ENCODE peak calls at places on chromosome 6, in four cellular contexts. C is epithelial cell of esophagus, Q is fibroblast of pulmonary artery, B is A549. V is an unnamed sample.

GRCh38 chr6:141848029-141848890 is 284.5 kb upstream of the GJE1 start:
- DNase-seq in C (no peak), Q (no peak), B (no peak), V (no peak)

GRCh38 chr6:136103763-136104311 is 146.3 kb downstream of the MTFR2 start:
- DNase-seq in C (no peak), Q (peak; percentile 71), B (no peak), V (peak; percentile 69)

GRCh38 chr6:98579941-98580340 is 254.4 kb upstream of the POU3F2 start:
- DNase-seq in C (no peak), Q (no peak), B (no peak), V (peak; percentile 40)

GRCh38 chr6:107820571-107821261 is 3.4 kb downstream of the SCML4 start:
- DNase-seq in C (peak; percentile 42), Q (peak; percentile 37), B (no peak), V (peak; percentile 17)

GRCh38 chr6:88609973-88610372 is 353.4 kb downstream of the RNGTT start:
- DNase-seq in C (no peak), Q (no peak), B (no peak), V (no peak)

GRCh38 chr6:142339969-142340368 is 38.2 kb downstream of the ADGRG6 start:
- DNase-seq in C (no peak), Q (no peak), B (no peak), V (peak; percentile 35)

GRCh38 chr6:503610-504362 is 112.2 kb downstream of the IRF4 start:
- DNase-seq in C (no peak), Q (no peak), B (no peak), V (no peak)

GRCh38 chr6:56933650-56934049 is 21.3 kb upstream of the BEND6 start:
- DNase-seq in C (no peak), Q (no peak), B (no peak), V (no peak)

GRCh38 chr6:156557269-156557885 is 219.8 kb upstream of the ARID1B start:
- DNase-seq in C (peak; percentile 37), Q (peak; percentile 7), B (peak; percentile 29), V (peak; percentile 42)

GRCh38 chr6:29763491-29764289 is 40.5 kb downstream of the HLA-F start:
- DNase-seq in C (peak; percentile 94), Q (peak; percentile 89), B (no peak), V (peak; percentile 83)

GRCh38 chr6:68575765-68576439 is 59.2 kb upstream of the ADGRB3 start:
- DNase-seq in C (peak; percentile 1), Q (peak; percentile 0), B (peak; percentile 2), V (no peak)

GRCh38 chr6:115487331-115487730 is 573.4 kb downstream of the FRK start:
- DNase-seq in C (no peak), Q (no peak), B (no peak), V (no peak)

GRCh38 chr6:151063339-151063738 is 176.4 kb upstream of the AKAP12 start:
- DNase-seq in C (peak; percentile 39), Q (peak; percentile 59), B (no peak), V (peak; percentile 78)

GRCh38 chr6:89360415-89360999 is 8.0 kb upstream of the UBE2J1 start:
- DNase-seq in C (no peak), Q (no peak), B (no peak), V (peak; percentile 56)

GRCh38 chr6:51972659-51973058 is 114.8 kb downstream of the PKHD1 start:
- DNase-seq in C (no peak), Q (no peak), B (no peak), V (no peak)

GRCh38 chr6:43308101-43308989 is at the start of gene CRIP3:
- DNase-seq in C (peak; percentile 31), Q (peak; percentile 56), B (peak; percentile 54), V (peak; percentile 59)
- TF ChIP-seq CTCF in C (peak; percentile 32), Q (peak; percentile 24), B (peak; percentile 23), V (peak; percentile 2)

DNA sequence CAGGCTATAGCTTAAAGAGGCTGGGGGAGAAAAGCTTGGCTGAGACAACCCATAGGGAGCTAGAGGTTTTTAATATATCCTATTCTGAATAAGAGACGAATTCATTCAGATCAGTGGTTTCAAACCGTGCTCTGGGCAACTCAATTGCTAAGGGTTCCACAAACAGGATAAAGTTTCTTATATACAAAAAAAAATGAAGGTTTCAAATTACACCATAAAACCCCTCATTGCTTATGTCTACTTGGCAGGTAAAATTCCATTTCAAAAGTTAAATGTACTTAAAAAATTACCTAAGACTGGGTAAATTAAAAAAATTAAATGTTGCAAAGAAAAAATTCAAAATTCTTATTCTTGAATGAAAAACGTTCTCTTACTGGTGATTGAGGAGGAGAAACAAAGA is 2.7 kb downstream of the HLA-DPB1 start:
- DNase-seq in C (no peak), Q (no peak), B (no peak), V (no peak)
- H3K4me3 ChIP-seq in C (no peak overlapping the region), Q (no peak overlapping the region), B (no peak overlapping the region), V (no peak overlapping the region)

DNA sequence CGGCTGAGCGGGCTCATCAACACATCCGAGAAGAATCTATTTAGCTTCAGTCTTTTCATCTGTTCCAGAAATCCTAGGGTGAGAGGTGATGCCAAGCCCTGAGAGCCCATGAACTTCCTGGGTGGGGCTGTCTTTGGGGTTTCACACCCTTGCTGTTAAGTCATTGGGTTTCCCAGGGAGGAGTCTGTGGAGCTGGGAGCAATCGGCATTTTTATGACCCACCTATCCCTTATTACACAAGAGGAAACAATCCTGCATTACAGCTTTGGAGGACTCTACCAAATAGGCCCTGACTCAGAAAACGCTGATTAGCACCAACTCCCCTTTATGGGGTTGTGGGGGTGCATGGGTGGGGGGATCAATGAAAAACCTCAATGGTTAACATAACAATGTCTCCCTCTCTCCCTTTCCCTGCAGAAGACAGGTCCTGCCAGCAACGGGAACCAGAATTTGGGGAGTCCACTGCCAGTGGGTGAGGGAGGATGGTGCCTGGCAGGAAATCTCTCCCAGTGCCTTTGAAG is 46.3 kb downstream of the EZR start:
- DNase-seq in C (peak; percentile 93), Q (peak; percentile 49), B (peak; percentile 26), V (peak; percentile 81)
- TF ChIP-seq CTCF in C (no peak), Q (no peak), B (no peak), V (no peak)

GRCh38 chr6:10250655-10251220 is 164.1 kb downstream of the TFAP2A start:
- DNase-seq in C (no peak), Q (no peak), B (no peak), V (no peak)
- H3K4me3 ChIP-seq in C (no peak overlapping the region), Q (no peak overlapping the region), B (no peak overlapping the region), V (no peak overlapping the region)

GRCh38 chr6:66558189-66558588 is 851.2 kb upstream of the EYS start:
- DNase-seq in C (no peak), Q (no peak), B (peak; percentile 1), V (no peak)
- TF ChIP-seq CTCF in C (peak; percentile 12), Q (no peak), B (no peak), V (no peak)

GRCh38 chr6:19662911-19663310 is 174.3 kb upstream of the ID4 start:
- DNase-seq in C (no peak), Q (no peak), B (no peak), V (no peak)
- H3K4me3 ChIP-seq in C (no peak overlapping the region), Q (no peak overlapping the region), B (no peak overlapping the region), V (no peak overlapping the region)

GRCh38 chr6:26309731-26310142 is 55.3 kb upstream of the BTN3A2 start:
- DNase-seq in C (peak; percentile 91), Q (no peak), B (peak; percentile 45), V (peak; percentile 66)

GRCh38 chr6:26312501-26313390 is 52.3 kb upstream of the BTN3A2 start:
- DNase-seq in C (peak; percentile 84), Q (peak; percentile 84), B (peak; percentile 91), V (peak; percentile 91)

GRCh38 chr6:26312096-26312463 is 52.9 kb upstream of the BTN3A2 start:
- DNase-seq in C (no peak), Q (peak; percentile 38), B (no peak), V (no peak)

GRCh38 chr6:26311012-26311384 is 54.0 kb upstream of the BTN3A2 start:
- DNase-seq in C (peak; percentile 64), Q (peak; percentile 50), B (peak; percentile 69), V (peak; percentile 48)

GRCh38 chr6:26311385-26312095 is 53.5 kb upstream of the BTN3A2 start:
- DNase-seq in C (peak; percentile 84), Q (peak; percentile 78), B (peak; percentile 82), V (peak; percentile 69)
- TF ChIP-seq CTCF in C (no peak), Q (no peak), B (no peak), V (no peak)

DNA sequence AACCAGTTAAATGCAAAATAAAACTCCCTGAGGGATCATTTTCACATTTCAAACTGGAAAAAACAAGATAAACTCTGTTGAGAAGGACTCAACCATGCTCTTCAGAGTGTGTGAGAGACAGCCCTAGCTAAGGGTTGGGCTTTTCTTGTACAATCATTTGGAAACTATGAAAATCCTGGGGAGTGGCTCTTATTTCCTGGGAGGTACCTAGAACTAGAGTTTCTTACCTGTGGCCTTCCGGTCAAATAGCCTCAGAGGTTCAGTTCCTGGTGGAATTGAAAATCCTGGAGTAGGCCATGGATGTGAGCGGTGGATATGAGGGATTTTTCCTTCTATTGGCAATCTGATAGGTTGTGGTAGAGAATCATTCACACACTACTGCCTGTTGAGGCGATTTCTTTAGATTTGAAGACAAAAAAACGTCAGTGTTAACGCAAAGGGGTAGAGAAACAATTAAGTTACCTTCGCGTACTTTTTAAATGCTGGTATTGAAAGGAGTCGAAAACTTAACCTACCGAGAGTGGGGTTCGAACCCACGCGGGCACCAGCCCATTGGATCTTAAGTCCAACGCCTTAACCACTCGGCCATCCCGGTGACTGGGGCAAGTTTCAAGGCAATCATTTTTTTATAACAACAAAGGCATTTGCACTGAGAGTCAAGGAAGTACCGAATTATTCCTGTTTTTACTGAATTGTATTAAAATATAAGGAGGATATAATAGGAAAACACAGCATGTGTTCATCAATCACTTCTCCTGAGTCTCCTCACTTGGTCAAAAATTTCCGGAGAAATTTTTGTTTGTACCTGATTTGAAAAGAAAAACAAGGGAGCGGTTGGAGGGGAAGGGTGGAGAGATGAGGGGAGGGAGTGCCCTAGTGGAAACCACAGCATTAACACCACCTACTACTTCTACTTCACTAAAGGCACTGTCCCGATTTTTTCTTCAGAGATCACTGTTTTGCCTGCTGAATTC is 191.3 kb downstream of the OR2B2 start:
- DNase-seq in C (peak; percentile 85), Q (peak; percentile 20), B (peak; percentile 89), V (peak; percentile 2)
- H3K4me3 ChIP-seq in C (no peak overlapping the region), Q (no peak overlapping the region), B (peak overlapping the region; percentile 49), V (no peak overlapping the region)

GRCh38 chr6:65711531-65711930 is 4.5 kb upstream of the EYS start:
- DNase-seq in C (no peak), Q (no peak), B (no peak), V (no peak)

GRCh38 chr6:65707134-65707826 is at the start of gene EYS:
- DNase-seq in C (peak; percentile 31), Q (no peak), B (no peak), V (no peak)

GRCh38 chr6:65706436-65706835 is 590 bp downstream of the EYS start:
- DNase-seq in C (no peak), Q (no peak), B (no peak), V (no peak)

GRCh38 chr6:65709099-65709830 is 2.2 kb upstream of the EYS start:
- DNase-seq in C (no peak), Q (no peak), B (no peak), V (no peak)

GRCh38 chr6:65708162-65708561 is 1.1 kb upstream of the EYS start:
- DNase-seq in C (no peak), Q (no peak), B (no peak), V (no peak)
- TF ChIP-seq CTCF in C (no peak), Q (no peak), B (no peak), V (no peak)

V was measured in AG10803.